ENCODE peak calls at places on chromosomes 3 and 15, in four cellular contexts. I is fibroblast of the conjunctiva, F is AG04449, E is iPS DF 6.9. T is an unnamed sample.

GRCh38 chr15:77584691-77585090 is 48.0 kb downstream of the LINGO1 start:
- DNase-seq in F (no peak), E (no peak), I (no peak), T (no peak)

GRCh38 chr15:75215107-75216004 is 13.7 kb downstream of the C15orf39 start:
- DNase-seq in F (no peak), E (no peak), I (no peak), T (no peak)

GRCh38 chr3:21839592-21839991 is 88.6 kb upstream of the ZNF385D start:
- DNase-seq in I (peak; percentile 80), E (no peak), F (peak; percentile 49), T (peak; percentile 92)

GRCh38 chr3:160448845-160449659 is 534 bp downstream of the TRIM59 start:
- DNase-seq in I (peak; percentile 39), F (no peak), E (peak; percentile 11), T (no peak)

GRCh38 chr3:12840591-12841084 is 727 bp downstream of the RPL32 start:
- DNase-seq in F (no peak), I (no peak), E (no peak), T (no peak)

GRCh38 chr3:49386056-49386756 is 25.6 kb downstream of the RHOA start:
- DNase-seq in E (no peak), F (no peak), I (no peak), T (no peak)

GRCh38 chr3:196336319-196337145 is 1.7 kb downstream of the TM4SF19 start:
- DNase-seq in F (no peak), I (no peak), E (no peak), T (no peak)

GRCh38 chr15:36080759-36081158 is 498.7 kb upstream of the CDIN1 start:
- DNase-seq in E (no peak), F (no peak), I (no peak), T (no peak)

GRCh38 chr3:65330072-65330471 is 642.3 kb upstream of the ADAMTS9 start:
- DNase-seq in F (no peak), E (no peak), I (no peak), T (no peak)

GRCh38 chr3:112378989-112379692 is 46.2 kb downstream of the CD200 start:
- DNase-seq in I (peak; percentile 89), E (no peak), F (no peak), T (no peak)

GRCh38 chr3:151901282-151901945 is 28.0 kb downstream of the SUCNR1 start:
- DNase-seq in E (no peak), I (no peak), F (no peak), T (no peak)

T was measured in GM04503.